ENCODE peak calls at places on chromosomes 1 and 21, in eight cellular contexts. T is ovary, H is heart left ventricle, M is right lobe of liver, V is uterus, J is Peyer's patch, L is lower leg skin, N is K562. I is an unnamed sample.

GRCh38 chr1:45493116-45493697 is 2.2 kb upstream of the TESK2 start:
- DNase-seq in T (peak; percentile 66), H (peak; percentile 43), M (no peak), V (peak; percentile 34), J (peak; percentile 82), L (peak; percentile 61), N (peak; percentile 57), I (peak; percentile 74)

GRCh38 chr1:171585715-171586114 is 36.3 kb upstream of the MYOCOS start:
- DNase-seq in T (no peak), H (no peak), M (no peak), V (no peak), J (no peak), L (no peak), N (no peak), I (no peak)

GRCh38 chr1:235074335-235075120 is 54.1 kb downstream of the TOMM20 start:
- DNase-seq in T (no peak), H (peak; percentile 46), M (peak; percentile 88), V (peak; percentile 58), J (no peak), L (peak; percentile 56), N (no peak), I (no peak)

GRCh38 chr1:28510350-28511223 is 4.7 kb downstream of the RCC1 start:
- DNase-seq in T (no peak), H (no peak), M (no peak), V (no peak), J (no peak), L (no peak), N (no peak), I (no peak)

GRCh38 chr1:209723265-209723664 is 18.6 kb downstream of the HSD11B1 start:
- DNase-seq in T (no peak), H (no peak), M (no peak), V (no peak), J (no peak), L (no peak), N (no peak), I (no peak)

GRCh38 chr1:34653110-34653509 is 101.7 kb upstream of the GJB5 start:
- DNase-seq in T (no peak), H (no peak), M (no peak), V (no peak), J (no peak), L (no peak), N (no peak), I (no peak)

GRCh38 chr1:21273743-21274142 is 16.5 kb downstream of the ECE1 start:
- DNase-seq in T (no peak), H (no peak), M (no peak), V (no peak), J (no peak), L (no peak), N (no peak), I (peak; percentile 70)

GRCh38 chr1:217443845-217444244 is 187.0 kb downstream of the GPATCH2 start:
- DNase-seq in T (no peak), H (no peak), M (no peak), V (no peak), J (no peak), L (no peak), N (no peak), I (no peak)

GRCh38 chr21:24045775-24046215 is 1561.5 kb downstream of the MRPL39 start:
- DNase-seq in T (peak; percentile 48), H (peak; percentile 55), M (peak; percentile 49), V (peak; percentile 40), J (peak; percentile 70), L (peak; percentile 57), N (no peak), I (peak; percentile 85)

GRCh38 chr1:227869851-227870305 is 54.4 kb downstream of the PRSS38 start:
- DNase-seq in T (no peak), H (no peak), M (no peak), V (no peak), J (peak; percentile 47), L (no peak), N (no peak), I (no peak)

GRCh38 chr1:40818264-40818961 is 34.8 kb downstream of the KCNQ4 start:
- DNase-seq in T (no peak), H (peak; percentile 52), M (peak; percentile 77), V (peak; percentile 36), J (peak; percentile 93), L (peak; percentile 49), N (peak; percentile 77), I (peak; percentile 64)

GRCh38 chr1:175373786-175374623 is 181.4 kb upstream of the KIAA0040 start:
- DNase-seq in T (no peak), H (no peak), M (no peak), V (no peak), J (peak; percentile 48), L (no peak), N (peak; percentile 80), I (peak; percentile 42)

GRCh38 chr1:230682882-230683610 is 30.9 kb downstream of the AGT start:
- DNase-seq in T (no peak), H (no peak), M (no peak), V (no peak), J (no peak), L (no peak), N (no peak), I (no peak)

GRCh38 chr21:44329086-44329889 is 9.9 kb downstream of the CFAP410 start:
- DNase-seq in T (no peak), H (no peak), M (no peak), V (no peak), J (no peak), L (no peak), N (no peak), I (no peak)
- TF ChIP-seq POLR2A in T (no peak), H (no peak), M (no peak), V (no peak), J (no peak), L (no peak), N (peak; percentile 25), I (no peak)

DNA sequence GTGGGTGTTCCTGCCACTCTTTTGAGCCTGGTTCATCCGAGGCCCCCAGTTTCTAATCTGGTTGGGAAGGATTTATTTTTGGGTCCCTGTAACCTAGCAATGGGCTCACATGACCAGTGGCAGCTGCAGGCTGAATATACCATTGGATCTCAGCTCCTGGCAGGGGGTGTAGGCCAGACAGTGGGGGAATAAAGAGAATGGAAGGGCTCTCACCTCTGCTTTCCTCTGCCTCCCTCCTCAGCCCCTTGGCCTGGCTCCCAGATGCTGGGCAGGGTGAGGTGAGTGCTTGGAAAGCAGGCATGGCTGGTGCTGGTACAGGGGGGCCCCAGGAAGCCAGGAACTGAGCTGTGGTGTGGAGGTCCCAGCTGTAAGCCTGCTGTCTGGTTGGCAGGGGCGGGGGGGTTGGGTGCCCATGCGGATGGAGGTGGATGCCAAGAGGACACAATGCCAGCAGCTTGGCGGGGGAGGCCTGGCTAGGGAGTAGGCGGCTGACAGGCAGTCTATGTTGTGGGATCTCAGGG is 3.6 kb upstream of the GPR61 start:
- DNase-seq in T (no peak), H (peak; percentile 73), M (no peak), V (peak; percentile 36), J (no peak), L (no peak), N (no peak), I (peak; percentile 82)
- TF ChIP-seq POLR2A in T (no peak), H (no peak), M (no peak), V (no peak), J (no peak), L (no peak), N (no peak), I (no peak)

GRCh38 chr1:77219166-77219887 is at the start of gene PIGK:
- DNase-seq in T (peak; percentile 86), H (peak; percentile 84), M (peak; percentile 90), V (peak; percentile 80), J (peak; percentile 95), L (peak; percentile 85), N (peak; percentile 86), I (peak; percentile 93)
- TF ChIP-seq POLR2A in T (no peak), H (no peak), M (no peak), V (no peak), J (no peak), L (no peak), N (peak; percentile 90), I (no peak)

GRCh38 chr1:52056110-52056936 is at the start of gene BTF3L4:
- DNase-seq in T (peak; percentile 94), H (peak; percentile 95), M (peak; percentile 98), V (peak; percentile 94), J (peak; percentile 99), L (peak; percentile 96), N (peak; percentile 93), I (peak; percentile 99)
- TF ChIP-seq POLR2A in T (peak; percentile 70), H (no peak), M (peak; percentile 69), V (peak; percentile 78), J (peak; percentile 61), L (peak; percentile 27), N (peak; percentile 94), I (peak; percentile 32)

GRCh38 chr21:37562920-37563640 is 196.5 kb downstream of the DYRK1A start:
- DNase-seq in T (peak; percentile 41), H (no peak), M (no peak), V (no peak), J (peak; percentile 65), L (no peak), N (peak; percentile 37), I (peak; percentile 26)

GRCh38 chr21:37561941-37562919 is 195.7 kb downstream of the DYRK1A start:
- DNase-seq in T (no peak), H (no peak), M (no peak), V (no peak), J (no peak), L (no peak), N (no peak), I (no peak)

GRCh38 chr21:37564924-37565529 is 198.5 kb downstream of the DYRK1A start:
- DNase-seq in T (no peak), H (no peak), M (no peak), V (no peak), J (no peak), L (no peak), N (no peak), I (no peak)

GRCh38 chr21:37564341-37564923 is 197.9 kb downstream of the DYRK1A start:
- DNase-seq in T (peak; percentile 75), H (peak; percentile 77), M (peak; percentile 64), V (peak; percentile 88), J (peak; percentile 89), L (peak; percentile 84), N (peak; percentile 80), I (peak; percentile 52)

DNA sequence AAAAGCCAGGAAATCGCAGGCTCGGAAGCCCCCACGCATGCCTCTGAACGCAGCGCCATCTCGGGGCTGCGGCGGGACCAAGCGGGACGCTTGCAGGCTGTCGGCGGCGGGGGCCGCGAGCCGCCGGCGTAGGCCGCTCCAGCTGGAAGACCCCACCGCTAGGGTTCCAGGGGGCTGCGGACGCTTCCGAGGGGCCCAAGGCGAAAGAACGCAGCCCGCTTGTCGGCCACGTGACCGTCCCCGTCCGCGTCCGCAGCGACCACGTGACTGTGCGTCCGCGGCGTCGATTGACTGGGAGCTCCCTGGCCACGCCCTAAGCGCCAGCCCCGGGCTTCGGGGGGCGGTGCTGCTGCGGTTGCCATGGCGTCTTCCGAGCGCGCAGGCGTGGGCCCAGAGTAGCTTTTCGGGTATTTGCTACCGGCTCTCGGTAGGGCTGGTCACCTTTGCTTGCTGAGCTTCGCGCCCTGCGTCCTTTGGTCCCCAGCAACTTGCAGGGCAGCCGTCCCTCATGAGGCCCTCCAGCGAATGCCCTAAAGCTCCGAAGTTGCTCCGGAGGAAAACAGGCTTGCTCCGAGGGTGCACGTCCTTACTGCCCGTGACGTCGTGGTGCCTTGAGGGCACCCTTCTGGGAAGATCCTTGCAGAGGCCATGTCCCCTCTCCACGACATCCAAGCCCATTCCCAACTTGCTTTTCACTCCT is 197.2 kb downstream of the DYRK1A start:
- DNase-seq in T (peak; percentile 92), H (peak; percentile 95), M (peak; percentile 97), V (peak; percentile 91), J (peak; percentile 97), L (peak; percentile 91), N (peak; percentile 99), I (peak; percentile 96)
- TF ChIP-seq POLR2A in T (peak; percentile 57), H (no peak), M (no peak), V (peak; percentile 71), J (peak; percentile 49), L (no peak), N (peak; percentile 87), I (no peak)